ENCODE peak calls at places on chromosomes 12 and 14, in five cellular contexts. D is RWPE1; G is HCT116; X is NCI-H2081; N is CD8-positive, alpha-beta T cell. V is an unnamed sample.

GRCh38 chr12:80400591-80400991 is 43.4 kb upstream of the PTPRQ start:
- DNase-seq in D (no peak), G (no peak), X (no peak), N (no peak), V (no peak)

GRCh38 chr14:104856869-104857860 is 7.9 kb upstream of the CEP170B start:
- DNase-seq in D (peak; percentile 38), G (no peak), X (no peak), N (no peak), V (no peak)

GRCh38 chr12:49708851-49709250 is 1.6 kb upstream of the FMNL3 start:
- DNase-seq in D (no peak), G (no peak), X (no peak), N (no peak), V (no peak)

GRCh38 chr14:71061458-71061857 is 154.2 kb downstream of the PCNX1 start:
- DNase-seq in D (no peak), G (no peak), X (no peak), N (no peak), V (no peak)

GRCh38 chr12:75505706-75506312 is 5.6 kb downstream of the KRR1 start:
- DNase-seq in D (no peak), G (no peak), X (no peak), N (no peak), V (peak; percentile 4)

GRCh38 chr14:50831704-50832130 is 755 bp upstream of the NIN start:
- DNase-seq in D (no peak), G (no peak), X (no peak), N (no peak), V (no peak)

GRCh38 chr14:63130531-63130930 is 73.7 kb upstream of the RHOJ start:
- DNase-seq in D (no peak), G (no peak), X (no peak), N (no peak), V (no peak)

GRCh38 chr14:66495214-66496098 is 9.3 kb downstream of the CCDC196 start:
- DNase-seq in D (peak; percentile 46), G (peak; percentile 39), X (peak; percentile 81), N (no peak), V (peak; percentile 64)

GRCh38 chr14:71076472-71076871 is 169.2 kb downstream of the PCNX1 start:
- DNase-seq in D (peak; percentile 23), G (no peak), X (no peak), N (no peak), V (no peak)

GRCh38 chr12:87779858-87780498 is 249.2 kb downstream of the C12orf50 start:
- DNase-seq in D (no peak), G (no peak), X (peak; percentile 10), N (no peak), V (no peak)

GRCh38 chr14:67416085-67416484 is 4.1 kb upstream of the PLEK2 start:
- DNase-seq in D (no peak), G (no peak), X (no peak), N (no peak), V (no peak)

GRCh38 chr12:91877022-91877421 is 268.6 kb downstream of the BTG1 start:
- DNase-seq in D (no peak), G (no peak), X (peak; percentile 57), N (peak; percentile 95), V (peak; percentile 87)

GRCh38 chr12:88472248-88472647 is 108.0 kb downstream of the KITLG start:
- DNase-seq in D (peak; percentile 14), G (no peak), X (no peak), N (no peak), V (no peak)

V was measured in dermis microvascular lymphatic vessel endothelial cell.